ENCODE peak calls at places on chromosomes 5 and 9, in ten cellular contexts. B is adipocyte, Q is body of pancreas, W is fibroblast of lung, U is psoas muscle, C is mesenchymal stem cell, G is HCT116, M is colonic mucosa, K is A673, L is adrenal gland. H is an unnamed sample.

GRCh38 chr9:84301851-84302250 is 38.7 kb downstream of the SLC28A3 start:
- DNase-seq in Q (no peak), W (peak; percentile 67), U (no peak), B (peak; percentile 53), K (peak; percentile 19), G (no peak), C (no peak), L (no peak), M (no peak), H (no peak)

GRCh38 chr5:38809388-38810359 is 36.1 kb upstream of the OSMR start:
- DNase-seq in K (peak; percentile 94), W (peak; percentile 86), G (peak; percentile 75), L (peak; percentile 87), Q (peak; percentile 80), C (peak; percentile 91), U (peak; percentile 76), M (peak; percentile 70), B (peak; percentile 94), H (peak; percentile 85)

GRCh38 chr9:89381308-89381609 is 63.0 kb downstream of the SECISBP2 start:
- DNase-seq in K (no peak), U (no peak), L (no peak), G (no peak), B (no peak), W (no peak), Q (no peak), M (no peak), C (no peak), H (no peak)

GRCh38 chr5:92917044-92917443 is 664.0 kb downstream of the NR2F1-AS1 start:
- DNase-seq in Q (no peak), U (no peak), G (no peak), K (no peak), L (no peak), M (no peak), B (peak; percentile 42), C (no peak), W (peak; percentile 70), H (no peak)

GRCh38 chr9:14221119-14221518 is 92.8 kb downstream of the NFIB start:
- DNase-seq in G (no peak), L (no peak), K (no peak), B (no peak), Q (no peak), M (no peak), U (no peak), C (no peak), W (peak; percentile 69), H (no peak)

GRCh38 chr5:124887223-124887622 is 140.8 kb upstream of the ZNF608 start:
- DNase-seq in G (no peak), L (peak; percentile 47), Q (no peak), K (no peak), W (no peak), B (no peak), M (no peak), C (no peak), U (no peak), H (no peak)

GRCh38 chr5:78750281-78750680 is 101.7 kb upstream of the LHFPL2 start:
- DNase-seq in G (no peak), C (no peak), K (peak; percentile 13), U (no peak), W (no peak), Q (no peak), B (no peak), M (no peak), L (no peak), H (no peak)

GRCh38 chr5:57937025-57937424 is 454.4 kb upstream of the ACTBL2 start:
- DNase-seq in B (peak; percentile 35), L (no peak), U (no peak), Q (no peak), C (peak; percentile 1), K (no peak), M (no peak), W (peak; percentile 47), G (no peak), H (no peak)

GRCh38 chr9:124779368-124780059 is 2.6 kb downstream of the OLFML2A start:
- DNase-seq in Q (no peak), U (no peak), C (peak; percentile 88), W (peak; percentile 97), B (peak; percentile 77), G (no peak), M (no peak), L (no peak), K (peak; percentile 58), H (peak; percentile 18)

GRCh38 chr5:115366223-115366622 is 69.8 kb upstream of the CCDC112 start:
- DNase-seq in G (no peak), K (peak; percentile 84), Q (no peak), M (no peak), U (peak; percentile 22), W (peak; percentile 99), C (peak; percentile 93), B (peak; percentile 94), L (no peak), H (peak; percentile 54)

GRCh38 chr5:64384761-64385160 is 121.1 kb upstream of the RGS7BP start:
- DNase-seq in Q (no peak), B (peak; percentile 19), W (peak; percentile 33), M (no peak), U (no peak), K (peak; percentile 6), C (peak; percentile 18), L (no peak), G (peak; percentile 2), H (peak; percentile 6)

GRCh38 chr9:132141364-132141947 is 20.4 kb upstream of the NTNG2 start:
- DNase-seq in W (peak; percentile 25), L (peak; percentile 6), U (no peak), G (no peak), M (no peak), K (no peak), B (peak; percentile 38), Q (peak; percentile 32), C (peak; percentile 2), H (peak; percentile 10)

GRCh38 chr5:455806-456205 is 12.8 kb downstream of the EXOC3 start:
- DNase-seq in U (no peak), B (no peak), W (no peak), M (no peak), K (no peak), L (no peak), C (no peak), Q (no peak), G (no peak), H (no peak)
- H3K36me3 ChIP-seq in U (peaks cover 15% of the 10 kb centered on the region), B (peaks cover 81% of the 10 kb centered on the region), W (peaks cover 30% of the 10 kb centered on the region), M (peaks cover 12% of the 10 kb centered on the region), K (peaks cover 54% of the 10 kb centered on the region), L (peaks cover 69% of the 10 kb centered on the region), C (peaks cover 93% of the 10 kb centered on the region), Q (no peaks in the 10 kb centered on the region), G (peaks cover 19% of the 10 kb centered on the region), H (peaks cover 34% of the 10 kb centered on the region)

GRCh38 chr5:81685481-81685880 is 65.4 kb downstream of the SSBP2 start:
- DNase-seq in W (no peak), C (no peak), L (no peak), K (no peak), B (no peak), M (no peak), U (no peak), G (no peak), Q (no peak), H (no peak)
- H3K9me3 ChIP-seq in W (no peaks in the 10 kb centered on the region), C (peaks cover 14% of the 10 kb centered on the region), L (no peaks in the 10 kb centered on the region), K (peaks cover 16% of the 10 kb centered on the region), B (peaks cover 5% of the 10 kb centered on the region), M (no peaks in the 10 kb centered on the region), U (no peaks in the 10 kb centered on the region), G (no peaks in the 10 kb centered on the region), Q (no peaks in the 10 kb centered on the region), H (no peaks in the 10 kb centered on the region)

GRCh38 chr5:83488271-83488670 is 16.7 kb downstream of the VCAN start:
- DNase-seq in W (peak; percentile 51), G (no peak), K (no peak), C (peak; percentile 70), Q (no peak), B (no peak), M (no peak), L (no peak), U (no peak), H (no peak)

GRCh38 chr5:83485842-83486241 is 14.3 kb downstream of the VCAN start:
- DNase-seq in C (no peak), B (no peak), W (peak; percentile 13), U (no peak), Q (no peak), K (no peak), L (no peak), M (no peak), G (no peak), H (no peak)

GRCh38 chr5:83487155-83487554 is 15.6 kb downstream of the VCAN start:
- DNase-seq in B (no peak), G (no peak), C (no peak), Q (no peak), L (no peak), U (no peak), M (no peak), W (peak; percentile 45), K (no peak), H (no peak)

GRCh38 chr5:83482961-83483360 is 11.4 kb downstream of the VCAN start:
- DNase-seq in C (no peak), Q (no peak), M (no peak), K (no peak), L (no peak), W (peak; percentile 15), B (no peak), U (no peak), G (no peak), H (no peak)

DNA sequence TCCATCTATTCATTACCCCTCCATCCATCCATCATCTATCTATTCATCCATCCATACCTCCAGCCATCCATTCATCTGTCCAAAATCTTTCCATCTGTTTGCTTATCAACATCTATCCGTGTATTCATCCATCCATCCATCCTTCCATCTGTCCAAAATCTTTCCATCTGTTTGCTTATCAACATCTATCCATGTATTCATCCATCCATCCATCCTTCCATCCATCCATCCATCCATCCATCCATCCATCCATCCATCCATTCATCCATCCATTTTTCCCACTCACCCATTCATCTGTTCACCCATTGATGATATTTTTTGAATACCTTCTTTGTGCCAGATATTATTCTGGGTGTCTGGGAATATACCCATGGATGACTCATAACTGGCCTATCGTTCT is 12.8 kb downstream of the VCAN start:
- DNase-seq in G (no peak), L (no peak), U (no peak), C (no peak), M (no peak), W (no peak), B (no peak), Q (no peak), K (no peak), H (no peak)
- H3K36me3 ChIP-seq in G (no peaks in the 10 kb centered on the region), L (no peaks in the 10 kb centered on the region), U (no peaks in the 10 kb centered on the region), C (peaks cover 93% of the 10 kb centered on the region), M (no peaks in the 10 kb centered on the region), W (no peaks in the 10 kb centered on the region), B (peaks cover 53% of the 10 kb centered on the region), Q (no peaks in the 10 kb centered on the region), K (no peaks in the 10 kb centered on the region), H (no peaks in the 10 kb centered on the region)

DNA sequence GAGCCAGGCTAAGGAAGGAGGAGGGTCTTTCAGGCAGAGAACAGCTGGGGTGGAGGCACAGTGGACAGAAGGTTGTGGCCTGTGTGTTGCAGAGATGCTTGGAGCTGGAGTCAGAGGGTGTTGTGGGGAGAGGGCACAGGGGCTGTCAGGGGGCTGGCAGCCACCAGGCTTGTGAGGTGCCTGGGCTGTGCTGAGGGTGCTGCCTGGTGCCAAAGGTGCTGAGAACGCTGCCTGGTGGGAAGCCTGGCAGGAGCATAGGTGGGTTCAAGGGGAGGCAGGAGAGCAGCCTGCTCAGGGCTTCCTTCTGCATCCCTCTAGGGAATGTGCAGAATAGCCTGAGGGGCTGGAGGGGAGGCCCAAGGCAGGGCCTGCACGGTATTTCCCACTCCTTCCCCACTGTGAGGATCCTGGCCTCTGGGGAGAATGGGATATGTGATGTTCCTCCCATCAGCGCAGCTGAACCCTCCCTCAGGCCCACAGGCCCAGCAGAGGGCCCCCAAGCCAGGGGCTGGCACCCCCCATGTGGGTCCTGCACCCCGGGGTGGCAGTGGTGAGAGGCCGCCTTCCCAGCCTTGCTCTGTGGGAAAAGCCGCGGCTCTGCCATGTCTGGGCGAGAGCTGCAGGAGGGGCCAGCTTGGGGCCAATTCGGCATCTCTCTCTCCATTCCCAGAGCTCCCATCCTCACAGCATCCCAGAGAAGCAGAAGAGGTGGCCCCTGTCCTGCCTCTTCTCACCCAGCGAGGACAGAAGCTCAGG is 76.3 kb downstream of the CACNA1B start:
- DNase-seq in G (no peak), Q (no peak), W (no peak), K (no peak), B (no peak), C (no peak), U (no peak), M (no peak), L (no peak), H (no peak)
- H3K9me3 ChIP-seq in G (peaks cover 5% of the 10 kb centered on the region), Q (no peaks in the 10 kb centered on the region), W (peaks cover 2% of the 10 kb centered on the region), K (no peaks in the 10 kb centered on the region), B (no peaks in the 10 kb centered on the region), C (no peaks in the 10 kb centered on the region), U (no peaks in the 10 kb centered on the region), M (no peaks in the 10 kb centered on the region), L (no peaks in the 10 kb centered on the region), H (no peaks in the 10 kb centered on the region)

H was measured in HAP-1.